ENCODE peak calls at places on chromosomes 4 and X, in six cellular contexts. Q is ovary, G is esophagus squamous epithelium, C is uterus, L is testis, I is adrenal gland. B is an unnamed sample.

GRCh38 chr4:23930750-23931488 is 41.1 kb upstream of the PPARGC1A start:
- DNase-seq in Q (no peak), G (no peak), C (peak; percentile 19), L (peak; percentile 71), I (peak; percentile 91), B (peak; percentile 99)

GRCh38 chrX:46967547-46967946 is 55.3 kb downstream of the JADE3 start:
- DNase-seq in Q (no peak), G (no peak), C (no peak), L (no peak), I (no peak), B (no peak)

GRCh38 chrX:1453951-1454785 is 1.5 kb upstream of the ASMTL start:
- DNase-seq in Q (peak; percentile 92), G (no peak), C (peak; percentile 82), L (peak; percentile 89), I (peak; percentile 94), B (peak; percentile 74)

GRCh38 chrX:149937881-149938426 is 337 bp downstream of the EOLA2 start:
- DNase-seq in Q (peak; percentile 52), G (no peak), C (peak; percentile 24), L (no peak), I (peak; percentile 61), B (no peak)

GRCh38 chrX:152619897-152620296 is 17.8 kb upstream of the GABRQ start:
- DNase-seq in Q (no peak), G (no peak), C (no peak), L (no peak), I (no peak), B (no peak)

GRCh38 chrX:18424482-18425198 is 768 bp upstream of the CDKL5 start:
- DNase-seq in Q (peak; percentile 32), G (no peak), C (no peak), L (peak; percentile 33), I (peak; percentile 56), B (no peak)

GRCh38 chr4:51831133-51831532 is 11.8 kb upstream of the DCUN1D4 start:
- DNase-seq in Q (peak; percentile 63), G (no peak), C (peak; percentile 40), L (peak; percentile 78), I (peak; percentile 90), B (peak; percentile 64)

GRCh38 chrX:84156831-84157230 is 31.2 kb downstream of the RPS6KA6 start:
- DNase-seq in Q (no peak), G (no peak), C (no peak), L (no peak), I (no peak), B (no peak)

GRCh38 chr4:56326363-56326762 is 60.9 kb downstream of the AASDH start:
- DNase-seq in Q (no peak), G (no peak), C (no peak), L (no peak), I (no peak), B (no peak)

GRCh38 chr4:42454755-42455154 is 57.5 kb downstream of the SHISA3 start:
- DNase-seq in Q (no peak), G (no peak), C (no peak), L (no peak), I (no peak), B (no peak)

GRCh38 chr4:17163156-17163555 is 264.7 kb upstream of the LDB2 start:
- DNase-seq in Q (no peak), G (no peak), C (no peak), L (no peak), I (no peak), B (no peak)

GRCh38 chr4:15956179-15956850 is 6.7 kb downstream of the FGFBP2 start:
- DNase-seq in Q (peak; percentile 21), G (peak; percentile 43), C (peak; percentile 28), L (peak; percentile 89), I (peak; percentile 95), B (peak; percentile 59)

GRCh38 chrX:44019911-44020310 is 46.7 kb upstream of the NDP start:
- DNase-seq in Q (no peak), G (no peak), C (no peak), L (no peak), I (no peak), B (no peak)

GRCh38 chr4:141501931-141502330 is 134.5 kb upstream of the IL15 start:
- DNase-seq in Q (no peak), G (no peak), C (no peak), L (no peak), I (no peak), B (no peak)

GRCh38 chr4:42048394-42048793 is 58.1 kb downstream of the SLC30A9 start:
- DNase-seq in Q (no peak), G (no peak), C (no peak), L (no peak), I (no peak), B (no peak)

GRCh38 chr4:85780664-85781063 is 305.7 kb downstream of the ARHGAP24 start:
- DNase-seq in Q (no peak), G (no peak), C (no peak), L (no peak), I (no peak), B (no peak)

GRCh38 chr4:16655140-16655539 is 243.3 kb downstream of the LDB2 start:
- DNase-seq in Q (no peak), G (no peak), C (no peak), L (peak; percentile 21), I (no peak), B (no peak)

GRCh38 chr4:92506933-92507332 is 203.2 kb downstream of the GRID2 start:
- DNase-seq in Q (no peak), G (no peak), C (no peak), L (no peak), I (no peak), B (no peak)

GRCh38 chrX:24014388-24015018 is 12.5 kb downstream of the KLHL15 start:
- DNase-seq in Q (no peak), G (no peak), C (no peak), L (no peak), I (no peak), B (no peak)

GRCh38 chrX:118251251-118251650 is 94.7 kb upstream of the WDR44 start:
- DNase-seq in Q (no peak), G (no peak), C (no peak), L (peak; percentile 14), I (no peak), B (no peak)

GRCh38 chrX:97743014-97743413 is 859.3 kb downstream of the RPA4 start:
- DNase-seq in Q (no peak), G (no peak), C (no peak), L (no peak), I (no peak), B (no peak)

DNA sequence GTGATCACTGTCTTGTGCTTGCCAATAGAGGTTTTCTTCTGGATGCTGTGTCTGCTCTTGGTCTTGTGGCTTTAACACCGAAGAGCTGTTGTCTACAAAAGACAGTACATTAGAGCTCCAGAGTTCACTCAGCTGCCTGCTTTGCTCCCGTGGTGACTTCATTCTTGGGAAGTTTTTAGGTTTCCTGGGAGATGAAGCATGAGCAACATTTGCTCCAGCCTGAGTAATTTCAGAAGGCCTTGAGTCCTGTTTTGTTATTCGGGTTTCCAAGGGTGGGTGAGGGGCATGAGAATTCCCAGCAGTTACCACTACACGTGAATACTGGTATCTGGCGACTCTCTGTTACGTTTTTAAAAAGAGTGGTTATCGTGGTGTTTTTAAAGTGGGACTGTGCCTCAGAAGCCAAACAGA is 189.2 kb downstream of the SHROOM3 start:
- DNase-seq in Q (peak; percentile 59), G (no peak), C (peak; percentile 52), L (peak; percentile 32), I (peak; percentile 80), B (no peak)
- TF ChIP-seq POLR2A in Q (no peak), G (no peak), C (no peak), L (no peak), I (peak; percentile 55), B (no peak)

GRCh38 chr4:1792158-1792831 is 798 bp upstream of the FGFR3 start:
- DNase-seq in Q (no peak), G (no peak), C (no peak), L (no peak), I (no peak), B (no peak)
- H3K27me3 ChIP-seq in Q (peaks cover 14% of the 10 kb centered on the region), G (no peaks in the 10 kb centered on the region), C (peaks cover 16% of the 10 kb centered on the region), L (no peaks in the 10 kb centered on the region), I (peaks cover 33% of the 10 kb centered on the region), B (peaks cover 39% of the 10 kb centered on the region)

GRCh38 chr4:185392156-185392555 is 3.6 kb downstream of the LRP2BP start:
- DNase-seq in Q (no peak), G (no peak), C (no peak), L (no peak), I (no peak), B (no peak)

GRCh38 chr4:185396724-185397402 is at the start of gene ANKRD37:
- DNase-seq in Q (no peak), G (no peak), C (no peak), L (no peak), I (peak; percentile 81), B (peak; percentile 14)

GRCh38 chr4:185395255-185395955 is at the start of gene LRP2BP:
- DNase-seq in Q (no peak), G (no peak), C (no peak), L (no peak), I (no peak), B (no peak)

GRCh38 chr4:185395956-185396723 is 416 bp upstream of the LRP2BP start:
- DNase-seq in Q (peak; percentile 98), G (peak; percentile 76), C (peak; percentile 95), L (peak; percentile 97), I (peak; percentile 98), B (peak; percentile 98)

GRCh38 chr4:185394568-185395254 is 1.0 kb downstream of the LRP2BP start:
- DNase-seq in Q (no peak), G (no peak), C (no peak), L (no peak), I (no peak), B (no peak)
- H3K4me1 ChIP-seq in Q (peaks cover 3% of the 10 kb centered on the region), G (peaks cover 19% of the 10 kb centered on the region), C (no peaks in the 10 kb centered on the region), L (no peaks in the 10 kb centered on the region), I (no peaks in the 10 kb centered on the region), B (peaks cover 22% of the 10 kb centered on the region)

GRCh38 chr4:26557164-26557563 is 26.7 kb upstream of the TBC1D19 start:
- DNase-seq in Q (no peak), G (no peak), C (no peak), L (no peak), I (no peak), B (peak; percentile 22)

DNA sequence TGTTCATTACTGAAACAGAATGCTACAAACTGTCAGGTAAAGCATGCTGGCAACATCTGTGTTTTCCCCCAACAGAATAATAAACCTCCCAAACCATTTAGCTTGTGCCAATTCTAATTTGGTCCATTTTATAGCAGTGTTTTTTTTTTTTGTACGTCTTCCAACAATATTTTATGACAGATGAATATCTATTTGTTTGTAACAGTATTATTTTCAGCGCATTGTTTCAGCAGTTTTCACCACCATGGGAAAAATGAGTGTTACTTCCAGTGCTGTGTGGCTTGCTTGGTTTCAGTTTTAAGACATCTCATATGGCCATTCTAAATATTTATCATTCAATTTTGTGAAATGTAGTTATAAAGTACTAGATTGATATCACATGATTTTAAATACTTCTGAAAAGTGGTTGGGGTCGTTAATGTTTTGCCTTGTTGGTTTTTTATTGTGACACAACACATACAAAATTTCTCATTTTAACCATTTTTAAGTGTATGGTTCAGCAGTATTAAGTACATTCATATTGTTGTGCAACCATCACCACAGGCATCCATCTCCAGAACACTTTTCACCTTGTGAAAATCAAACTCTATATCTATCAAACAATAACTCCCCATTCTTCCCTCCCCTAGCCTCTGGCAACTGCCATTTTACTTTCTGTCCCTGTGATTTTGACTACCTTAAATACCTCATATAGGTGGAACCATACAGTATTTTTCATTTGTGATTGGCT is 25.6 kb upstream of the TBC1D19 start:
- DNase-seq in Q (no peak), G (no peak), C (no peak), L (no peak), I (no peak), B (no peak)
- TF ChIP-seq POLR2A in Q (no peak), G (no peak), C (no peak), L (no peak), I (no peak), B (no peak)

GRCh38 chrX:154040307-154040756 is 20.6 kb upstream of the IRAK1 start:
- DNase-seq in Q (no peak), G (no peak), C (no peak), L (no peak), I (no peak), B (no peak)
- H3K27me3 ChIP-seq in Q (no peaks in the 10 kb centered on the region), G (no peaks in the 10 kb centered on the region), C (no peaks in the 10 kb centered on the region), L (no peaks in the 10 kb centered on the region), I (peaks cover 5% of the 10 kb centered on the region), B (no peaks in the 10 kb centered on the region)

B was measured in gastrocnemius medialis.